ENCODE peak calls at places on chromosomes 16 and 17, in six cellular contexts. One of them, this sample, is unnamed.

GRCh38 chr17:30236807-30237206 is 1.3 kb upstream of the SLC6A4 start:
- DNase-seq in lower leg skin: peak
- DNase-seq in tibial artery: peak
- DNase-seq in fibroblast of mammary gland: peak
- DNase-seq in WTC11: peak
- DNase-seq in AG09309: no peak
- DNase-seq in this sample: peak

GRCh38 chr16:56366945-56367344 is 58.4 kb downstream of the AMFR start:
- DNase-seq in lower leg skin: no peak
- DNase-seq in tibial artery: no peak
- DNase-seq in fibroblast of mammary gland: no peak
- DNase-seq in WTC11: no peak
- DNase-seq in AG09309: no peak
- DNase-seq in this sample: no peak

GRCh38 chr17:31802502-31802901 is 56.5 kb downstream of the COPRS start:
- DNase-seq in lower leg skin: no peak
- DNase-seq in tibial artery: no peak
- DNase-seq in fibroblast of mammary gland: no peak
- DNase-seq in WTC11: no peak
- DNase-seq in AG09309: no peak
- DNase-seq in this sample: no peak

GRCh38 chr17:51487947-51488346 is 227.6 kb downstream of the UTP18 start:
- DNase-seq in lower leg skin: no peak
- DNase-seq in tibial artery: no peak
- DNase-seq in fibroblast of mammary gland: no peak
- DNase-seq in WTC11: peak
- DNase-seq in AG09309: no peak
- DNase-seq in this sample: no peak

GRCh38 chr17:17495448-17496188 is 577 bp downstream of the RASD1 start:
- DNase-seq in lower leg skin: no peak
- DNase-seq in tibial artery: peak
- DNase-seq in fibroblast of mammary gland: peak
- DNase-seq in WTC11: peak
- DNase-seq in AG09309: no peak
- DNase-seq in this sample: peak

GRCh38 chr16:87562201-87562600 is 40.1 kb upstream of the JPH3 start:
- DNase-seq in lower leg skin: no peak
- DNase-seq in tibial artery: no peak
- DNase-seq in fibroblast of mammary gland: no peak
- DNase-seq in WTC11: no peak
- DNase-seq in AG09309: no peak
- DNase-seq in this sample: no peak

GRCh38 chr17:67021196-67021595 is 23.2 kb upstream of the CACNG1 start:
- DNase-seq in lower leg skin: no peak
- DNase-seq in tibial artery: no peak
- DNase-seq in fibroblast of mammary gland: no peak
- DNase-seq in WTC11: no peak
- DNase-seq in AG09309: no peak
- DNase-seq in this sample: no peak

GRCh38 chr16:29767062-29767461 is 11.0 kb upstream of the ZG16 start:
- DNase-seq in lower leg skin: no peak
- DNase-seq in tibial artery: no peak
- DNase-seq in fibroblast of mammary gland: no peak
- DNase-seq in WTC11: no peak
- DNase-seq in AG09309: no peak
- DNase-seq in this sample: no peak

GRCh38 chr17:1022278-1023024 is 25.5 kb downstream of the TIMM22 start:
- DNase-seq in lower leg skin: no peak
- DNase-seq in tibial artery: peak
- DNase-seq in fibroblast of mammary gland: no peak
- DNase-seq in WTC11: no peak
- DNase-seq in AG09309: no peak
- DNase-seq in this sample: no peak

GRCh38 chr17:45408611-45409421 is 23.9 kb downstream of the ARHGAP27 start:
- DNase-seq in lower leg skin: no peak
- DNase-seq in tibial artery: no peak
- DNase-seq in fibroblast of mammary gland: no peak
- DNase-seq in WTC11: no peak
- DNase-seq in AG09309: no peak
- DNase-seq in this sample: no peak

GRCh38 chr17:3976675-3977171 is 12.5 kb upstream of the ATP2A3 start:
- DNase-seq in lower leg skin: peak
- DNase-seq in tibial artery: peak
- DNase-seq in fibroblast of mammary gland: no peak
- DNase-seq in WTC11: no peak
- DNase-seq in AG09309: no peak
- DNase-seq in this sample: no peak

GRCh38 chr17:35312790-35313711 is 60.4 kb downstream of the SLFN11 start:
- DNase-seq in lower leg skin: peak
- DNase-seq in tibial artery: peak
- DNase-seq in fibroblast of mammary gland: peak
- DNase-seq in WTC11: peak
- DNase-seq in AG09309: peak
- DNase-seq in this sample: peak

GRCh38 chr17:41894791-41895331 is 23.9 kb downstream of the ACLY start:
- DNase-seq in lower leg skin: peak
- DNase-seq in tibial artery: no peak
- DNase-seq in fibroblast of mammary gland: peak
- DNase-seq in WTC11: no peak
- DNase-seq in AG09309: peak
- DNase-seq in this sample: no peak

GRCh38 chr16:54484700-54485099 is 198.1 kb upstream of the IRX3 start:
- DNase-seq in lower leg skin: no peak
- DNase-seq in tibial artery: no peak
- DNase-seq in fibroblast of mammary gland: no peak
- DNase-seq in WTC11: no peak
- DNase-seq in AG09309: no peak
- DNase-seq in this sample: no peak

GRCh38 chr16:1832831-1833454 is 5.9 kb downstream of the FAHD1 start:
- DNase-seq in lower leg skin: no peak
- DNase-seq in tibial artery: no peak
- DNase-seq in fibroblast of mammary gland: no peak
- DNase-seq in WTC11: no peak
- DNase-seq in AG09309: no peak
- DNase-seq in this sample: no peak

GRCh38 chr16:57476546-57477410 is 9.5 kb downstream of the DOK4 start:
- DNase-seq in lower leg skin: no peak
- DNase-seq in tibial artery: no peak
- DNase-seq in fibroblast of mammary gland: no peak
- DNase-seq in WTC11: peak
- DNase-seq in AG09309: no peak
- DNase-seq in this sample: no peak

GRCh38 chr17:50542795-50543774 is 3.9 kb upstream of the SPATA20 start:
- DNase-seq in lower leg skin: peak
- DNase-seq in tibial artery: no peak
- DNase-seq in fibroblast of mammary gland: no peak
- DNase-seq in WTC11: no peak
- DNase-seq in AG09309: no peak
- DNase-seq in this sample: no peak

GRCh38 chr17:66920965-66921364 is 43.5 kb upstream of the CACNG4 start:
- DNase-seq in lower leg skin: no peak
- DNase-seq in tibial artery: no peak
- DNase-seq in fibroblast of mammary gland: peak
- DNase-seq in WTC11: no peak
- DNase-seq in AG09309: no peak
- DNase-seq in this sample: no peak

GRCh38 chr16:23392223-23392600 is 60.8 kb downstream of the COG7 start:
- DNase-seq in lower leg skin: no peak
- DNase-seq in tibial artery: no peak
- DNase-seq in fibroblast of mammary gland: no peak
- DNase-seq in WTC11: no peak
- DNase-seq in AG09309: no peak
- DNase-seq in this sample: no peak

GRCh38 chr17:31598921-31599571 is 207.6 kb downstream of the RAB11FIP4 start:
- DNase-seq in lower leg skin: no peak
- DNase-seq in tibial artery: no peak
- DNase-seq in fibroblast of mammary gland: no peak
- DNase-seq in WTC11: no peak
- DNase-seq in AG09309: no peak
- DNase-seq in this sample: no peak

GRCh38 chr16:84117482-84117843 is 721 bp upstream of the MBTPS1 start:
- DNase-seq in lower leg skin: no peak
- DNase-seq in tibial artery: no peak
- DNase-seq in fibroblast of mammary gland: peak
- DNase-seq in WTC11: no peak
- DNase-seq in AG09309: no peak
- DNase-seq in this sample: no peak

GRCh38 chr16:7367309-7367708 is 34.7 kb downstream of the RBFOX1 start:
- DNase-seq in lower leg skin: no peak
- DNase-seq in tibial artery: no peak
- DNase-seq in fibroblast of mammary gland: no peak
- DNase-seq in WTC11: no peak
- DNase-seq in AG09309: no peak
- DNase-seq in this sample: no peak

GRCh38 chr17:49342575-49342936 is 19.5 kb downstream of the ZNF652 start:
- DNase-seq in lower leg skin: no peak
- DNase-seq in tibial artery: no peak
- DNase-seq in fibroblast of mammary gland: no peak
- DNase-seq in WTC11: no peak
- DNase-seq in AG09309: no peak
- DNase-seq in this sample: no peak

GRCh38 chr16:1768061-1768766 is 3.1 kb downstream of the NME3 start:
- DNase-seq in lower leg skin: no peak
- DNase-seq in tibial artery: no peak
- DNase-seq in fibroblast of mammary gland: no peak
- DNase-seq in WTC11: no peak
- DNase-seq in AG09309: no peak
- DNase-seq in this sample: no peak

GRCh38 chr17:882827-883585 is 96.6 kb downstream of the NXN start:
- DNase-seq in lower leg skin: peak
- DNase-seq in tibial artery: peak
- DNase-seq in fibroblast of mammary gland: peak
- DNase-seq in WTC11: peak
- DNase-seq in AG09309: no peak
- DNase-seq in this sample: peak

DNA sequence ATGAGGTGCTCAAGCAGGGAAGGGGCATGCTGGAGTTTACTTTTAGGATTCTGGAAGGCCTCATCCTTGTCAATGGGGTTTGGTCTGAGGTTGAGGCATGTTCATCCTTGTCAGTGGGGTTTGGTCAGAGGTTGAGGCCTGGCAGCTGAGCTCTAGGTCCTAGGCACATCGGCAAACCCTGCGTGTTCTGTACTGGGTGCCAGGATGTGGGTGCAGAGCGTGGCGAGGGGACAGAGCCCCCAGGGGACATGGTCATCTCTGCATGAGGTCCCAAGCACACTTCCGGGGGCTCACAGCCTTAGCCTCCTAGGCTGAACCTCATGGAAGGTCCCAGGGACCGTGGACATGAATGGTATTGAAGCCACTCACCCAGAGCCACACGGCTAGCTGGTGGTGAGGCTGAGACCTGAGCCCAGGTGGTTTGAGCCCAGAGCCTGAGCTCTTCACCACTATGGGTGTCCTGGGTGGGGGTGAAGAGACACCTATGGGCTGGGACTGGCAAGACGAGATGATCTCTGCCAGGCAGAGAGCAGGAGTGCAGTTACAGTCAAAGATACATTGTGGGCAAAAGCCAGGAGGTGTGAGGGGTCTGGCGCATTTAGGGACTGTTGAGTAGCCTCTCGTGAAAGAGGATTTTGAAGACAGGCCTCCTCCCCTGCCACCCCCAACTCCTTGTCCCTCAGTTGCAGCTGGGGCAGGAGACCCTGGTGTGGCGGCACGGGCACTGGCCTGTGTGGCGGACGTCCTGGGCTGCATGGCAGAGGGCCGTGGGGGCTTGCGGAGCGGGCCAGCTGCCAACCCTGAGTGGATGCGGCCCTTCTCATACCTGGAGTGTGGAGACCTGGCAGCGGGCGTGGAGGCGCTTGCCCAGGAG is 19.3 kb downstream of the FCSK start:
- DNase-seq in lower leg skin: no peak
- DNase-seq in tibial artery: no peak
- DNase-seq in fibroblast of mammary gland: no peak
- DNase-seq in WTC11: no peak
- DNase-seq in AG09309: no peak
- DNase-seq in this sample: no peak
- TF ChIP-seq CTCF in lower leg skin: no peak
- TF ChIP-seq CTCF in tibial artery: no peak
- TF ChIP-seq CTCF in fibroblast of mammary gland: no peak
- TF ChIP-seq CTCF in WTC11: no peak
- TF ChIP-seq CTCF in AG09309: no peak
- TF ChIP-seq CTCF in this sample: no peak

GRCh38 chr16:88886915-88887521 is 20.6 kb upstream of the PABPN1L start:
- DNase-seq in lower leg skin: no peak
- DNase-seq in tibial artery: peak
- DNase-seq in fibroblast of mammary gland: peak
- DNase-seq in WTC11: no peak
- DNase-seq in AG09309: no peak
- DNase-seq in this sample: no peak
- TF ChIP-seq CTCF in lower leg skin: no peak
- TF ChIP-seq CTCF in tibial artery: no peak
- TF ChIP-seq CTCF in fibroblast of mammary gland: no peak
- TF ChIP-seq CTCF in WTC11: no peak
- TF ChIP-seq CTCF in AG09309: no peak
- TF ChIP-seq CTCF in this sample: no peak

GRCh38 chr16:74064120-74064735 is 232.4 kb upstream of the PSMD7 start:
- DNase-seq in lower leg skin: no peak
- DNase-seq in tibial artery: no peak
- DNase-seq in fibroblast of mammary gland: peak
- DNase-seq in WTC11: no peak
- DNase-seq in AG09309: no peak
- DNase-seq in this sample: no peak
- TF ChIP-seq CTCF in lower leg skin: no peak
- TF ChIP-seq CTCF in tibial artery: no peak
- TF ChIP-seq CTCF in fibroblast of mammary gland: no peak
- TF ChIP-seq CTCF in WTC11: no peak
- TF ChIP-seq CTCF in AG09309: no peak
- TF ChIP-seq CTCF in this sample: no peak

DNA sequence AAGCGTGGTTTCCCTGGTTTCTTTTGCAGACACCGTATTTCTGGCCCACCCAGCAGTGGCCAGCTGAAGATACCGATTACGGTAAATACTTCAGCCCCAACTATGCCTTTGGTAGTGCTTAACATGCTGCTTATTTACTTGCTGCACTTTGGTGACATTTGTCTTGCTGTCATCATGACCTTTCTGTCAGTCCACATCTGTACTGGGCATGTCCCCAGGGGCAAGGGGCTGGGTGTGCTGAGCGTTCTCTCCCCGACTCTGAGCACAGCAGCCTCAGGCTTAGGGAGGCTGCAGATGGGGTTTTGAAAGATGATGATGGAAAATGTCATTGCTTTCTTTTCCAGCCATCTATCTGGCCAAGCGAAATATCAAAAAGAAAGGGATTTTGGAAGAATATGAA is 23.3 kb downstream of the RGS9 start:
- DNase-seq in lower leg skin: no peak
- DNase-seq in tibial artery: no peak
- DNase-seq in fibroblast of mammary gland: no peak
- DNase-seq in WTC11: no peak
- DNase-seq in AG09309: no peak
- DNase-seq in this sample: no peak
- TF ChIP-seq CTCF in lower leg skin: no peak
- TF ChIP-seq CTCF in tibial artery: no peak
- TF ChIP-seq CTCF in fibroblast of mammary gland: no peak
- TF ChIP-seq CTCF in WTC11: no peak
- TF ChIP-seq CTCF in AG09309: no peak
- TF ChIP-seq CTCF in this sample: no peak

GRCh38 chr17:76683011-76683755 is 27.6 kb downstream of the MXRA7 start:
- DNase-seq in lower leg skin: no peak
- DNase-seq in tibial artery: no peak
- DNase-seq in fibroblast of mammary gland: peak
- DNase-seq in WTC11: peak
- DNase-seq in AG09309: no peak
- DNase-seq in this sample: no peak
- TF ChIP-seq CTCF in lower leg skin: no peak
- TF ChIP-seq CTCF in tibial artery: no peak
- TF ChIP-seq CTCF in fibroblast of mammary gland: peak
- TF ChIP-seq CTCF in WTC11: no peak
- TF ChIP-seq CTCF in AG09309: no peak
- TF ChIP-seq CTCF in this sample: no peak

This sample was measured in neural crest cell.